ENCODE peak calls at places on chromosome 18, in nine cellular contexts. R, Y, S, E, U, P, I, D and M are unnamed samples.

GRCh38 chr18:2914844-2915243 is 68.0 kb downstream of the EMILIN2 start:
- DNase-seq in R (no peak), Y (no peak), P (no peak), S (peak), I (no peak), E (peak), D (no peak), U (no peak), M (no peak)

GRCh38 chr18:64713284-64713683 is 564.4 kb upstream of the LINC00305 start:
- DNase-seq in P (no peak), E (no peak), Y (no peak), U (no peak), I (peak), S (no peak), R (no peak), D (no peak), M (no peak)

GRCh38 chr18:22913861-22914260 is 19.3 kb upstream of the RBBP8 start:
- DNase-seq in R (no peak), E (no peak), U (no peak), I (no peak), S (no peak), D (no peak), Y (no peak), P (no peak), M (no peak)

GRCh38 chr18:79540914-79541301 is 138.7 kb upstream of the CTDP1 start:
- DNase-seq in I (no peak), D (no peak), Y (no peak), P (no peak), S (no peak), R (no peak), U (no peak), E (no peak), M (no peak)

GRCh38 chr18:53457068-53457467 is 767.4 kb downstream of the MBD2 start:
- DNase-seq in D (no peak), U (peak), S (no peak), E (no peak), Y (no peak), I (no peak), P (no peak), R (no peak), M (peak)

GRCh38 chr18:25314824-25315223 is 37.1 kb downstream of the ZNF521 start:
- DNase-seq in Y (no peak), P (no peak), E (no peak), U (no peak), S (no peak), D (no peak), R (no peak), I (no peak), M (no peak)

GRCh38 chr18:42086288-42086687 is 131.3 kb downstream of the PIK3C3 start:
- DNase-seq in D (no peak), I (no peak), U (peak), P (no peak), E (no peak), R (no peak), Y (no peak), S (no peak), M (peak)

GRCh38 chr18:36017232-36017631 is 44.8 kb downstream of the RMP24 start:
- DNase-seq in I (no peak), U (no peak), E (no peak), D (no peak), R (no peak), Y (no peak), S (peak), P (peak), M (no peak)

GRCh38 chr18:54357082-54357659 is 487 bp downstream of the STARD6 start:
- DNase-seq in P (no peak), I (no peak), S (peak), D (no peak), R (no peak), U (peak), Y (no peak), E (no peak), M (peak)

GRCh38 chr18:1062592-1062991 is 157.9 kb downstream of the ADCYAP1 start:
- DNase-seq in I (no peak), U (no peak), D (no peak), R (no peak), E (peak), Y (no peak), P (no peak), S (peak), M (peak)